ENCODE peak calls at places on chromosome 11, in nine cellular contexts. H, W, O, M, P, F, U, V and B are unnamed samples.

GRCh38 chr11:93199616-93200015 is 1.8 kb upstream of the SLC36A4 start:
- DNase-seq in H (no peak), W (no peak), O (no peak), M (no peak), P (no peak), F (no peak), U (no peak), V (no peak), B (no peak)

GRCh38 chr11:66333896-66334604 is 2.2 kb downstream of the RIN1 start:
- DNase-seq in H (no peak), W (no peak), O (no peak), M (no peak), P (no peak), F (no peak), U (no peak), V (no peak), B (no peak)

GRCh38 chr11:6298605-6299004 is 21.7 kb downstream of the CAVIN3 start:
- DNase-seq in H (no peak), W (no peak), O (no peak), M (no peak), P (no peak), F (peak; percentile 55), U (no peak), V (peak; percentile 86), B (peak; percentile 95)

GRCh38 chr11:107337917-107338316 is 119.7 kb downstream of the CWF19L2 start:
- DNase-seq in H (no peak), W (no peak), O (no peak), M (no peak), P (no peak), F (no peak), U (no peak), V (no peak), B (no peak)

GRCh38 chr11:100827934-100828661 is 141.0 kb downstream of the ARHGAP42 start:
- DNase-seq in H (no peak), W (no peak), O (peak; percentile 86), M (no peak), P (peak; percentile 89), F (peak; percentile 54), U (peak; percentile 80), V (no peak), B (peak; percentile 86)

GRCh38 chr11:117484159-117484558 is 156.5 kb downstream of the CEP164 start:
- DNase-seq in H (no peak), W (no peak), O (no peak), M (no peak), P (no peak), F (no peak), U (no peak), V (no peak), B (no peak)

GRCh38 chr11:113554531-113554930 is 79.3 kb upstream of the DRD2 start:
- DNase-seq in H (no peak), W (no peak), O (no peak), M (no peak), P (no peak), F (peak; percentile 5), U (peak; percentile 31), V (no peak), B (peak; percentile 50)

GRCh38 chr11:11731311-11732083 is 109.7 kb upstream of the GALNT18 start:
- DNase-seq in H (no peak), W (no peak), O (peak; percentile 37), M (no peak), P (no peak), F (peak; percentile 89), U (peak; percentile 26), V (no peak), B (no peak)